ENCODE peak calls at places on chromosomes 16 and 17, in five cellular contexts. One of them, this sample, is unnamed.

GRCh38 chr17:17204041-17204591 is 2.0 kb downstream of the PLD6 start:
- DNase-seq in A673: no peak
- DNase-seq in dorsolateral prefrontal cortex: peak; percentile 68
- DNase-seq in CD8-positive, alpha-beta T cell: no peak
- DNase-seq in AG04450: no peak
- DNase-seq in this sample: peak; percentile 89

GRCh38 chr17:79180358-79181005 is 105.9 kb downstream of the ENGASE start:
- DNase-seq in A673: no peak
- DNase-seq in dorsolateral prefrontal cortex: no peak
- DNase-seq in CD8-positive, alpha-beta T cell: no peak
- DNase-seq in AG04450: no peak
- DNase-seq in this sample: no peak

GRCh38 chr17:64936117-64936516 is 16.8 kb upstream of the LRRC37A3 start:
- DNase-seq in A673: no peak
- DNase-seq in dorsolateral prefrontal cortex: no peak
- DNase-seq in CD8-positive, alpha-beta T cell: no peak
- DNase-seq in AG04450: no peak
- DNase-seq in this sample: no peak

GRCh38 chr17:81194225-81194760 is 28.3 kb upstream of the AATK start:
- DNase-seq in A673: no peak
- DNase-seq in dorsolateral prefrontal cortex: no peak
- DNase-seq in CD8-positive, alpha-beta T cell: peak; percentile 19
- DNase-seq in AG04450: no peak
- DNase-seq in this sample: no peak

GRCh38 chr16:86018487-86018886 is 119.5 kb downstream of the IRF8 start:
- DNase-seq in A673: no peak
- DNase-seq in dorsolateral prefrontal cortex: no peak
- DNase-seq in CD8-positive, alpha-beta T cell: peak; percentile 23
- DNase-seq in AG04450: no peak
- DNase-seq in this sample: peak; percentile 69

GRCh38 chr16:51151951-51152663 is 1.0 kb upstream of the SALL1 start:
- DNase-seq in A673: peak; percentile 88
- DNase-seq in dorsolateral prefrontal cortex: peak; percentile 81
- DNase-seq in CD8-positive, alpha-beta T cell: no peak
- DNase-seq in AG04450: peak; percentile 78
- DNase-seq in this sample: peak; percentile 16

GRCh38 chr17:40062347-40063033 is at the start of gene THRA:
- DNase-seq in A673: peak; percentile 51
- DNase-seq in dorsolateral prefrontal cortex: peak; percentile 36
- DNase-seq in CD8-positive, alpha-beta T cell: peak; percentile 74
- DNase-seq in AG04450: no peak
- DNase-seq in this sample: no peak

GRCh38 chr17:56833023-56833811 is 503 bp downstream of the C17orf67 start:
- DNase-seq in A673: peak; percentile 70
- DNase-seq in dorsolateral prefrontal cortex: peak; percentile 52
- DNase-seq in CD8-positive, alpha-beta T cell: peak; percentile 71
- DNase-seq in AG04450: peak; percentile 16
- DNase-seq in this sample: peak; percentile 78

GRCh38 chr17:38867179-38867994 is 2.5 kb upstream of the LASP1 start:
- DNase-seq in A673: peak; percentile 77
- DNase-seq in dorsolateral prefrontal cortex: no peak
- DNase-seq in CD8-positive, alpha-beta T cell: peak; percentile 58
- DNase-seq in AG04450: no peak
- DNase-seq in this sample: no peak

GRCh38 chr16:69858196-69859104 is 92.7 kb upstream of the CLEC18A start:
- DNase-seq in A673: no peak
- DNase-seq in dorsolateral prefrontal cortex: no peak
- DNase-seq in CD8-positive, alpha-beta T cell: no peak
- DNase-seq in AG04450: no peak
- DNase-seq in this sample: no peak

GRCh38 chr17:39915559-39915958 is 2.9 kb downstream of the GSDMB start:
- DNase-seq in A673: no peak
- DNase-seq in dorsolateral prefrontal cortex: no peak
- DNase-seq in CD8-positive, alpha-beta T cell: no peak
- DNase-seq in AG04450: no peak
- DNase-seq in this sample: no peak

GRCh38 chr17:32960815-32961214 is 30.8 kb upstream of the SPACA3 start:
- DNase-seq in A673: no peak
- DNase-seq in dorsolateral prefrontal cortex: no peak
- DNase-seq in CD8-positive, alpha-beta T cell: no peak
- DNase-seq in AG04450: no peak
- DNase-seq in this sample: no peak

GRCh38 chr16:50490828-50491227 is 57.4 kb upstream of the NKD1 start:
- DNase-seq in A673: no peak
- DNase-seq in dorsolateral prefrontal cortex: no peak
- DNase-seq in CD8-positive, alpha-beta T cell: no peak
- DNase-seq in AG04450: no peak
- DNase-seq in this sample: no peak

GRCh38 chr17:8160224-8160577 is 2.5 kb downstream of the VAMP2 start:
- DNase-seq in A673: no peak
- DNase-seq in dorsolateral prefrontal cortex: no peak
- DNase-seq in CD8-positive, alpha-beta T cell: no peak
- DNase-seq in AG04450: no peak
- DNase-seq in this sample: no peak

GRCh38 chr17:77076046-77076882 is 64.5 kb upstream of the SEC14L1 start:
- DNase-seq in A673: peak; percentile 70
- DNase-seq in dorsolateral prefrontal cortex: no peak
- DNase-seq in CD8-positive, alpha-beta T cell: no peak
- DNase-seq in AG04450: no peak
- DNase-seq in this sample: no peak

GRCh38 chr17:39213852-39214251 is 11.9 kb downstream of the STAC2 start:
- DNase-seq in A673: no peak
- DNase-seq in dorsolateral prefrontal cortex: no peak
- DNase-seq in CD8-positive, alpha-beta T cell: no peak
- DNase-seq in AG04450: no peak
- DNase-seq in this sample: no peak

GRCh38 chr16:8630205-8630953 is 8.9 kb downstream of the METTL22 start:
- DNase-seq in A673: no peak
- DNase-seq in dorsolateral prefrontal cortex: no peak
- DNase-seq in CD8-positive, alpha-beta T cell: no peak
- DNase-seq in AG04450: no peak
- DNase-seq in this sample: no peak

GRCh38 chr17:67353161-67353560 is 13.2 kb downstream of the PSMD12 start:
- DNase-seq in A673: peak; percentile 96
- DNase-seq in dorsolateral prefrontal cortex: no peak
- DNase-seq in CD8-positive, alpha-beta T cell: no peak
- DNase-seq in AG04450: no peak
- DNase-seq in this sample: no peak

GRCh38 chr17:67358612-67359011 is 7.8 kb downstream of the PSMD12 start:
- DNase-seq in A673: peak; percentile 78
- DNase-seq in dorsolateral prefrontal cortex: no peak
- DNase-seq in CD8-positive, alpha-beta T cell: no peak
- DNase-seq in AG04450: no peak
- DNase-seq in this sample: no peak

GRCh38 chr17:67349420-67349819 is 17.0 kb downstream of the PSMD12 start:
- DNase-seq in A673: no peak
- DNase-seq in dorsolateral prefrontal cortex: no peak
- DNase-seq in CD8-positive, alpha-beta T cell: no peak
- DNase-seq in AG04450: no peak
- DNase-seq in this sample: no peak

GRCh38 chr17:67353929-67354557 is 12.3 kb downstream of the PSMD12 start:
- DNase-seq in A673: peak; percentile 52
- DNase-seq in dorsolateral prefrontal cortex: no peak
- DNase-seq in CD8-positive, alpha-beta T cell: no peak
- DNase-seq in AG04450: no peak
- DNase-seq in this sample: no peak
- H3K27ac ChIP-seq in A673: peak overlapping the region; percentile 84
- H3K27ac ChIP-seq in dorsolateral prefrontal cortex: no peak overlapping the region
- H3K27ac ChIP-seq in CD8-positive, alpha-beta T cell: no peak overlapping the region
- H3K27ac ChIP-seq in AG04450: no peak overlapping the region
- H3K27ac ChIP-seq in this sample: no peak overlapping the region

GRCh38 chr17:45992175-45992574 is 6.9 kb upstream of the STH start:
- DNase-seq in A673: no peak
- DNase-seq in dorsolateral prefrontal cortex: no peak
- DNase-seq in CD8-positive, alpha-beta T cell: no peak
- DNase-seq in AG04450: no peak
- DNase-seq in this sample: no peak

GRCh38 chr17:45992904-45993303 is 6.1 kb upstream of the STH start:
- DNase-seq in A673: no peak
- DNase-seq in dorsolateral prefrontal cortex: no peak
- DNase-seq in CD8-positive, alpha-beta T cell: no peak
- DNase-seq in AG04450: no peak
- DNase-seq in this sample: no peak

GRCh38 chr17:45991341-45991740 is 7.7 kb upstream of the STH start:
- DNase-seq in A673: no peak
- DNase-seq in dorsolateral prefrontal cortex: no peak
- DNase-seq in CD8-positive, alpha-beta T cell: no peak
- DNase-seq in AG04450: no peak
- DNase-seq in this sample: no peak

GRCh38 chr17:45989759-45990158 is 9.3 kb upstream of the STH start:
- DNase-seq in A673: no peak
- DNase-seq in dorsolateral prefrontal cortex: no peak
- DNase-seq in CD8-positive, alpha-beta T cell: no peak
- DNase-seq in AG04450: no peak
- DNase-seq in this sample: no peak

DNA sequence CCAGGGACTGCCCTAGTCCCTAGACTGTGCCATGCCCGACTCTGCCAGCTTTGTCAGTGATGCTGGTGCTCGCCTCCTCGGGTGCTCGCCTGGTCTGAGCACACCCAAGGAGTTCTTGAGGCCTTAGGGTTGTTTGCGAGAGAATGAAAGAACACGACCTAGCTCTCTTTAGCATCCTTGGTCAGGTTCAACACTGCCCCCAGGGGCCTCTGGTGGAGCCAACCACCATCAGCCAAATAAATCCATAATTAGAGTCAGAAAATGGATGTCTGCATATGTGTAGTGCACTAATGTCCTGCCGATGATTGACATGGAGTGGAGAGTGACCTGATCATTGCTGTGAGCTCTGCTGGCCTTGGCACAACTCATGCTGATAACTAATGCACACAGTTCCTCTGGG is 8.2 kb upstream of the STH start:
- DNase-seq in A673: no peak
- DNase-seq in dorsolateral prefrontal cortex: no peak
- DNase-seq in CD8-positive, alpha-beta T cell: no peak
- DNase-seq in AG04450: no peak
- DNase-seq in this sample: no peak
- TF ChIP-seq CTCF in A673: no peak
- TF ChIP-seq CTCF in dorsolateral prefrontal cortex: no peak
- TF ChIP-seq CTCF in CD8-positive, alpha-beta T cell: no peak
- TF ChIP-seq CTCF in AG04450: peak; percentile 19
- TF ChIP-seq CTCF in this sample: no peak

DNA sequence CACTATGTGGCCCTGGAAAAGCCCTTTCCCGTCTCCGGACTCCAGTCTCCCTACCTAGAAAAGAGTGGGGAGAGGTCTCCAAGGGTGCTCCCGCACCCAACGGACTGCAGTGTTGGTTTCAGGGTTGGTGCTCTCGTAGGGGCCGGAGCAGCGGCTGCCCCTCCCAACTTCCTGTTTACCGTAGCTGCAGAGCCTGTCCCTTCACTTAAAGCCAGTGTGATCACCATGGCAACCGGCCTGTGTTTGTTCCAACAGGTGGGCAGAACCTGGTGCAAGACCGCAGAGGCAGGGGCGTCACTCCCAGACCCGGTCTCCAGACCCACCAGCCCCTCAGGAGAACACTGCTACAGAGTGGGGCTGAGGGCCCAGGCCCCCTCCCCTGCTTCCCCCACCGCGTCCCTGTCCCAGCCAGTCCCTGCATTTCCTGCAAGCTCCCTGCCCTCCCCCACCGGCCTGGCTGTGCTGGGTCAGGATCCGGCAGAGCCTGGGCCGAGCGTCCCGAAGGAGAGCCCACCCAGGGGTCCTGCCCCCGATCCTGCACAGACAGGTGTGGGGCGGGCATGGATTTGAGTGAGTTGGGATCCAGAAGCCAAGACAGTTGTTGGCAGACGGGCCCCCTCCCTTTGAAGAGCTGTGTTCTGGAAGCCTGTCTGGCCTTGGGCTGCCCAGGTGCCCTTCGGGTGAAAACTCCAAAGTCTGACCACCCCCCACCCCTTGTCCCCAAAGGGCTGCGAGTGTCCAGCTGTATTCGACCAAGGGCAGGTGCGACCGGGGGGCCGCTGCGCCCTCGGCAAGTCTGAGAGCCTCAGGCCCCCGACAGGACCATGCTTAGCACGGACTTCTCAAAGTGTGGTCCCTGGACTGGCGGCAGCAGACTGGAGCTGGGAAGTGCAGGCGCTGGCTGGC is 1.5 kb upstream of the BAIAP3 start:
- DNase-seq in A673: no peak
- DNase-seq in dorsolateral prefrontal cortex: peak; percentile 66
- DNase-seq in CD8-positive, alpha-beta T cell: peak; percentile 64
- DNase-seq in AG04450: no peak
- DNase-seq in this sample: no peak
- H3K4me3 ChIP-seq in A673: no peak overlapping the region
- H3K4me3 ChIP-seq in dorsolateral prefrontal cortex: peak overlapping the region; percentile 15
- H3K4me3 ChIP-seq in CD8-positive, alpha-beta T cell: peak overlapping the region; percentile 11
- H3K4me3 ChIP-seq in AG04450: no peak overlapping the region
- H3K4me3 ChIP-seq in this sample: peak overlapping the region; percentile 70

GRCh38 chr17:55609737-55610201 is 98.5 kb upstream of the SMIM36 start:
- DNase-seq in A673: no peak
- DNase-seq in dorsolateral prefrontal cortex: no peak
- DNase-seq in CD8-positive, alpha-beta T cell: no peak
- DNase-seq in AG04450: no peak
- DNase-seq in this sample: no peak
- H3K27ac ChIP-seq in A673: no peak overlapping the region
- H3K27ac ChIP-seq in dorsolateral prefrontal cortex: no peak overlapping the region
- H3K27ac ChIP-seq in CD8-positive, alpha-beta T cell: no peak overlapping the region
- H3K27ac ChIP-seq in AG04450: no peak overlapping the region
- H3K27ac ChIP-seq in this sample: no peak overlapping the region

GRCh38 chr17:916315-916714 is 63.3 kb downstream of the NXN start:
- DNase-seq in A673: no peak
- DNase-seq in dorsolateral prefrontal cortex: no peak
- DNase-seq in CD8-positive, alpha-beta T cell: no peak
- DNase-seq in AG04450: no peak
- DNase-seq in this sample: no peak

GRCh38 chr17:915416-916201 is 64.0 kb downstream of the NXN start:
- DNase-seq in A673: peak; percentile 64
- DNase-seq in dorsolateral prefrontal cortex: no peak
- DNase-seq in CD8-positive, alpha-beta T cell: no peak
- DNase-seq in AG04450: no peak
- DNase-seq in this sample: no peak

GRCh38 chr17:917391-917811 is 62.2 kb downstream of the NXN start:
- DNase-seq in A673: no peak
- DNase-seq in dorsolateral prefrontal cortex: no peak
- DNase-seq in CD8-positive, alpha-beta T cell: no peak
- DNase-seq in AG04450: no peak
- DNase-seq in this sample: no peak

GRCh38 chr17:920190-920589 is 59.4 kb downstream of the NXN start:
- DNase-seq in A673: no peak
- DNase-seq in dorsolateral prefrontal cortex: no peak
- DNase-seq in CD8-positive, alpha-beta T cell: no peak
- DNase-seq in AG04450: no peak
- DNase-seq in this sample: no peak

GRCh38 chr17:918102-918740 is 61.4 kb downstream of the NXN start:
- DNase-seq in A673: no peak
- DNase-seq in dorsolateral prefrontal cortex: no peak
- DNase-seq in CD8-positive, alpha-beta T cell: no peak
- DNase-seq in AG04450: no peak
- DNase-seq in this sample: no peak
- TF ChIP-seq CTCF in A673: no peak
- TF ChIP-seq CTCF in dorsolateral prefrontal cortex: no peak
- TF ChIP-seq CTCF in CD8-positive, alpha-beta T cell: no peak
- TF ChIP-seq CTCF in AG04450: no peak
- TF ChIP-seq CTCF in this sample: no peak

GRCh38 chr17:48555616-48556533 is 11.0 kb upstream of the HOXB2 start:
- DNase-seq in A673: peak; percentile 73
- DNase-seq in dorsolateral prefrontal cortex: no peak
- DNase-seq in CD8-positive, alpha-beta T cell: no peak
- DNase-seq in AG04450: no peak
- DNase-seq in this sample: no peak
- H3K4me3 ChIP-seq in A673: peak overlapping the region; percentile 47
- H3K4me3 ChIP-seq in dorsolateral prefrontal cortex: no peak overlapping the region
- H3K4me3 ChIP-seq in CD8-positive, alpha-beta T cell: peak overlapping the region; percentile 45
- H3K4me3 ChIP-seq in AG04450: peak overlapping the region; percentile 56
- H3K4me3 ChIP-seq in this sample: peak overlapping the region; percentile 73

This sample was measured in coronary artery.